ENCODE peak calls at places on chromosome 9, in four cellular contexts. I is HFFc6, O is IMR-90, G is left lung. U is an unnamed sample.

GRCh38 chr9:87494970-87495471 is 2.6 kb upstream of the DAPK1 start:
- DNase-seq in I (no peak), O (no peak), G (no peak), U (peak)

GRCh38 chr9:129336601-129337286 is 158.7 kb upstream of the IER5L start:
- DNase-seq in I (no peak), O (peak), G (peak), U (peak)

GRCh38 chr9:78963911-78964310 is 607.9 kb upstream of the TLE4 start:
- DNase-seq in I (no peak), O (no peak), G (no peak), U (no peak)

GRCh38 chr9:133726401-133727276 is 11.5 kb downstream of the SARDH start:
- DNase-seq in I (peak), O (peak), G (peak), U (peak)

GRCh38 chr9:93098236-93098946 is 2.4 kb downstream of the CARD19 start:
- DNase-seq in I (peak), O (peak), G (peak), U (no peak)

GRCh38 chr9:27861887-27862286 is 288.6 kb upstream of the C9orf72 start:
- DNase-seq in I (no peak), O (no peak), G (no peak), U (no peak)

GRCh38 chr9:121326130-121326838 is 43.8 kb downstream of the STOM start:
- DNase-seq in I (peak), O (peak), G (no peak), U (no peak)

GRCh38 chr9:129102791-129103594 is 7.6 kb downstream of the CRAT start:
- DNase-seq in I (peak), O (peak), G (no peak), U (peak)

GRCh38 chr9:14131353-14132088 is 182.4 kb downstream of the NFIB start:
- DNase-seq in I (no peak), O (no peak), G (no peak), U (no peak)

GRCh38 chr9:137987244-137988030 is 109.9 kb downstream of the CACNA1B start:
- DNase-seq in I (no peak), O (no peak), G (no peak), U (no peak)

GRCh38 chr9:133771486-133772482 is 33.6 kb upstream of the SARDH start:
- DNase-seq in I (no peak), O (no peak), G (peak), U (no peak)

GRCh38 chr9:17810728-17811634 is 232.1 kb downstream of the SH3GL2 start:
- DNase-seq in I (peak), O (peak), G (peak), U (peak)

GRCh38 chr9:109968702-109969450 is 188.9 kb downstream of the PALM2AKAP2 start:
- DNase-seq in I (peak), O (peak), G (no peak), U (no peak)
- TF ChIP-seq CTCF in I (peak), O (peak), G (no peak), U (peak)

DNA sequence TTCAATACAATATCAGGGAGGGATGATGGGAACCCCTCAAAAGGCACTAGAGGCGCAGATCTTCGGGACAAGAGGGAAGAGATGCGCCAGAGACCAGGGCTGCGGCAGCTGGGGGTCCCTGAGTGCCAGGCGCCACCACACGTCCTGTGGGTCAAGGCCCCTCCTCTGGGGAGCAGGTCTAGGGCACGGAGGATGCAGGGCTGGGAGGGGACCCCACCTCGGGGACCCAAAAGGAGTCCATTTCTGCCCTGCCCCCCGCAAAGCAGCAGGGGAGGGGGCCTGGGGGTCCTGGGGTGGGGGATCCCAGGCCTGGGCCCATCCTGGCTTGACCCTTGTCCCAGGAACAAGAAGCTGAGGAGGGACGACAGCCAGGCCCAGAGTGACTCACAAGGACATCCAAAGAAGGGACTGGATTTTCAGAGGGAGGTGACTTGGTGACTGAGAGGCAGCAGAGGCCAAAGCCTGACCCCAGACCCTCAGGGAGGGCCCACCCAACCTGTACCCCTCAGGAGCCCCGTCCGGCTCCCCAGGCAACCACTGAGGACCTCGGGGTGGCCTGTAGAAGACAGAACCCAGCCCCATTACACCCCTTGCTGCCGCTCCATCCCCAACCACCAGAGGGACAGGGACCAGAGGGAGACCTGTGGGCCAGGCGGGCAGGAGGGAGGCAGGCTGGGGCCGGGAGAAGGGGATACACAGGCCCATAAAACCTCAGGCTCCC is 54.2 kb downstream of the LRSAM1 start:
- DNase-seq in I (peak), O (no peak), G (no peak), U (peak)
- TF ChIP-seq CTCF in I (peak), O (peak), G (peak), U (peak)

GRCh38 chr9:106441283-106441682 is 421.7 kb upstream of the ZNF462 start:
- DNase-seq in I (no peak), O (no peak), G (no peak), U (no peak)
- TF ChIP-seq CTCF in I (no peak), O (no peak), G (no peak), U (no peak)

GRCh38 chr9:126723807-126724172 is 81.0 kb upstream of the ZBTB43 start:
- DNase-seq in I (no peak), O (no peak), G (no peak), U (no peak)
- TF ChIP-seq CTCF in I (no peak), O (no peak), G (no peak), U (no peak)

GRCh38 chr9:20030671-20031070 is 241.8 kb upstream of the SLC24A2 start:
- DNase-seq in I (no peak), O (no peak), G (no peak), U (no peak)
- TF ChIP-seq CTCF in I (no peak), O (no peak), G (no peak), U (no peak)

GRCh38 chr9:98530275-98530674 is 178.5 kb downstream of the GABBR2 start:
- DNase-seq in I (no peak), O (no peak), G (no peak), U (no peak)
- TF ChIP-seq CTCF in I (no peak), O (no peak), G (no peak), U (no peak)

DNA sequence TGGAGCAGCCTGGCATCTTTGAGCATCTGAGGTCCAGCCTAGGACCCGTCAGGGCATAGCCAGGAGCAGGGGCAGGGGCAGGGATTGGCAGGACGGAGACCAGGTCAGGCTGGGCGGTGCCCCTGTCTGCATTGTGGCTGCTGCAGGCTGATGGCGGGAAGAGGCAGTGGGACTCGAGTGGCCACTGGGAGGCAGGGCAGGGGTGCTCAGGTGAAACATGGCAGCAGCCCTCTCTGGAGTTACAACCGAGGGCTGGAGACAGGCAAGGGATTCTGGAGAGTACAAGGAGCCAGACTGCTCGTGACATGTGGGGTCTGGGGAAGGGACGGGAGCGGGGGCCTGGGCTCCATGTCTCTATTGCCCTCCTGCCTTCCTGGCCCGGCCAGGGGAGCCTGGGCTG is 97.4 kb upstream of the RAPGEF1 start:
- DNase-seq in I (no peak), O (no peak), G (no peak), U (no peak)
- TF ChIP-seq CTCF in I (no peak), O (peak), G (no peak), U (no peak)

GRCh38 chr9:8486095-8486494 is 686.5 kb upstream of the DMAC1 start:
- DNase-seq in I (no peak), O (no peak), G (no peak), U (no peak)
- TF ChIP-seq CTCF in I (no peak), O (no peak), G (no peak), U (no peak)

DNA sequence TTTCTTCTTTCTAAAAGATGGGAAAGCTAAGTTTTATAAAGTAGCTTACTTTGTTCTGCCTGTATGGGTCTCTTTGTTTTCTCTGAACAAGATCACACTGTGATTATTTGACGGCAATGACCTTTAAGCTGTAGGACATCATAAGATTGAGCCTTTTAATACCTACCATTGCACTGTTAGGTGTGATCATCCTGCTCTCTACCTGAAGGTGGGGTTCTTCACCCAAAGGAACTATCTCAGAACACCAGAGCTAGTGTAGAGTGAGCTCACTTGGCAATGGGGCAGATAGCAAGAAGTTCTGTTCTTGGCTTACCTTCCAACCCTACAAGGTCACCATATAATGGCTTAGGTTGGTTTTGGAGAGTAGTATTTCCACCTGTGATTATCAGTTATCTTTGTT is 200.2 kb downstream of the SPATA31D1 start:
- DNase-seq in I (no peak), O (no peak), G (no peak), U (no peak)
- TF ChIP-seq CTCF in I (no peak), O (no peak), G (no peak), U (no peak)